ENCODE peak calls at places on chromosomes 7 and 10, in nine cellular contexts. K is heart left ventricle, I is astrocyte of the spinal cord, V is right lobe of liver, A is AG09309, S is fibroblast of lung, Y is C1 segment of cervical spinal cord, W is posterior vena cava, R is HFFc6. E is an unnamed sample.

GRCh38 chr10:122487231-122487765 is 25.9 kb downstream of the HTRA1 start:
- DNase-seq in S (no peak), Y (no peak), K (peak), W (no peak), A (no peak), I (peak), R (no peak), V (no peak), E (no peak)

GRCh38 chr7:101676956-101677355 is 47.9 kb upstream of the MYL10 start:
- DNase-seq in W (no peak), V (no peak), K (no peak), A (no peak), R (no peak), S (no peak), Y (no peak), I (no peak), E (no peak)

GRCh38 chr7:128351296-128352123 is 7.8 kb upstream of the RBM28 start:
- DNase-seq in I (no peak), A (no peak), V (no peak), W (no peak), Y (no peak), K (peak), R (no peak), S (no peak), E (no peak)

GRCh38 chr10:14378387-14378960 is 47.8 kb upstream of the FRMD4A start:
- DNase-seq in W (no peak), R (no peak), K (no peak), I (no peak), V (no peak), S (no peak), Y (no peak), A (no peak), E (no peak)

GRCh38 chr10:77328272-77328816 is 309.3 kb downstream of the KCNMA1 start:
- DNase-seq in V (no peak), K (peak), R (no peak), A (no peak), I (no peak), W (no peak), S (peak), Y (no peak), E (no peak)

GRCh38 chr7:71285614-71286013 is 153.7 kb downstream of the GALNT17 start:
- DNase-seq in W (no peak), S (peak), R (no peak), K (no peak), A (no peak), I (no peak), Y (no peak), V (no peak), E (no peak)

GRCh38 chr7:149147730-149148653 is 739 bp downstream of the ZNF398 start:
- DNase-seq in W (peak), I (peak), V (peak), R (peak), K (peak), Y (peak), S (peak), A (no peak), E (no peak)

GRCh38 chr10:88759366-88760101 is at the start of gene LIPN:
- DNase-seq in R (no peak), V (no peak), A (no peak), I (no peak), S (no peak), Y (peak), K (no peak), W (no peak), E (no peak)

GRCh38 chr7:20786421-20786778 is 286 bp downstream of the SP8 start:
- DNase-seq in K (no peak), Y (no peak), I (no peak), W (no peak), R (no peak), S (no peak), V (no peak), A (no peak), E (no peak)

GRCh38 chr7:135190703-135191102 is 20.2 kb upstream of the CYREN start:
- DNase-seq in K (no peak), I (no peak), S (no peak), W (no peak), R (no peak), V (no peak), A (no peak), Y (no peak), E (no peak)

GRCh38 chr7:1311406-1312097 is 78.9 kb downstream of the UNCX start:
- DNase-seq in Y (no peak), S (no peak), K (peak), R (no peak), I (no peak), V (no peak), W (no peak), A (no peak), E (no peak)

GRCh38 chr7:148044173-148044572 is 546.4 kb upstream of the C7orf33 start:
- DNase-seq in R (no peak), V (no peak), A (no peak), I (no peak), K (no peak), W (no peak), S (no peak), Y (no peak), E (no peak)

GRCh38 chr7:2956076-2956475 is 87.6 kb downstream of the CARD11 start:
- DNase-seq in K (no peak), S (no peak), V (no peak), Y (no peak), A (no peak), W (no peak), R (no peak), I (no peak), E (no peak)